ENCODE peak calls at places on chromosomes 5 and 9, in six cellular contexts. F, S, L, V, B and C are unnamed samples.

GRCh38 chr5:77867194-77867691 is 91.1 kb upstream of the TBCA start:
- DNase-seq in F (no peak), V (no peak), B (no peak), L (peak; percentile 32), S (no peak), C (no peak)

GRCh38 chr5:6684075-6684474 is 29.2 kb upstream of the TENT4A start:
- DNase-seq in F (no peak), S (no peak), V (no peak), B (no peak), L (no peak), C (no peak)

GRCh38 chr5:168734657-168735344 is 155.6 kb upstream of the PANK3 start:
- DNase-seq in V (peak; percentile 50), S (no peak), L (peak; percentile 11), F (peak; percentile 38), B (no peak), C (peak; percentile 91)

GRCh38 chr5:10528827-10529226 is 35.0 kb upstream of the ANKRD33B start:
- DNase-seq in B (no peak), S (no peak), V (no peak), L (no peak), F (no peak), C (no peak)

GRCh38 chr5:158538506-158539074 is 561.1 kb downstream of the EBF1 start:
- DNase-seq in S (peak; percentile 49), L (no peak), B (no peak), F (no peak), V (no peak), C (no peak)

GRCh38 chr5:112208699-112209615 is 210.1 kb downstream of the EPB41L4A start:
- DNase-seq in V (no peak), L (peak; percentile 4), F (no peak), S (no peak), B (no peak), C (no peak)

GRCh38 chr5:39466804-39467203 is 42.0 kb upstream of the DAB2 start:
- DNase-seq in S (no peak), L (no peak), V (no peak), F (no peak), B (no peak), C (no peak)

GRCh38 chr5:91955610-91956009 is 572.5 kb upstream of the ARRDC3 start:
- DNase-seq in B (no peak), F (peak; percentile 32), V (no peak), L (no peak), S (no peak), C (no peak)

GRCh38 chr9:20616808-20617207 is 5.5 kb downstream of the MLLT3 start:
- DNase-seq in L (no peak), B (no peak), V (no peak), F (no peak), S (no peak), C (no peak)

GRCh38 chr5:154174091-154174490 is 16.4 kb upstream of the GALNT10 start:
- DNase-seq in B (no peak), L (no peak), S (no peak), V (no peak), F (no peak), C (no peak)

GRCh38 chr5:150628936-150629485 is 11.4 kb upstream of the SYNPO start:
- DNase-seq in S (no peak), F (no peak), B (no peak), L (no peak), V (no peak), C (no peak)

GRCh38 chr9:130417602-130418001 is 27.2 kb upstream of the ASS1 start:
- DNase-seq in S (no peak), F (no peak), L (no peak), V (no peak), B (no peak), C (no peak)

GRCh38 chr5:137137013-137137632 is 362.0 kb downstream of the SPOCK1 start:
- DNase-seq in S (no peak), F (no peak), V (no peak), L (no peak), B (no peak), C (peak; percentile 41)

GRCh38 chr9:135023389-135023788 is 64.1 kb upstream of the OLFM1 start:
- DNase-seq in B (no peak), S (no peak), L (no peak), F (no peak), V (no peak), C (no peak)

GRCh38 chr5:34854459-34855174 is 15.7 kb downstream of the TTC23L start:
- DNase-seq in F (no peak), S (no peak), V (no peak), L (no peak), B (no peak), C (no peak)

GRCh38 chr9:102714184-102714583 is 280.9 kb upstream of the CYLC2 start:
- DNase-seq in V (no peak), S (no peak), L (no peak), B (no peak), F (no peak), C (no peak)

GRCh38 chr9:13429271-13429670 is 149.8 kb upstream of the MPDZ start:
- DNase-seq in S (no peak), B (no peak), F (no peak), L (no peak), V (no peak), C (no peak)
- H3K27ac ChIP-seq in S (no peak overlapping the region), B (no peak overlapping the region), F (no peak overlapping the region), L (no peak overlapping the region), V (no peak overlapping the region), C (no peak overlapping the region)

DNA sequence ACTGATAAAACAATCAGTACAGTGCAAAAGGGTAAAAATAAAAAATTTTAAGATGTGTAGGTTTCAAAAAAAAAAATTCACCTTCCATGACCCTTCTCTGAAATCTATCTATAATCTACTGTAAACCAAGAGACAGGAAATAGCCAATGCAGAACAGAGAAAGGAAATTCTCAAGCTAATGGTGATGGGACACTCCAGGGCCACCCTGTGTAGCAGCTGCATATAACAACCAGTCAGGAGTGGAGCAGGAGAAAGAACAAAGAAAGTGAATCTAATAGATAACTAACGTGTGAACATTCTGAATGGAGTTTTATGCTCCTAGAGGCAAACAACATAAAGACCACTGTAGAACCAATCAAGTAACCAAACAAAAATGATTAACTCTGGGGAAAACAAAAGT is 16.6 kb downstream of the SPTLC1 start:
- DNase-seq in B (no peak), L (no peak), F (no peak), V (no peak), S (no peak), C (no peak)
- H3K4me3 ChIP-seq in B (no peak overlapping the region), L (no peak overlapping the region), F (no peak overlapping the region), V (no peak overlapping the region), S (no peak overlapping the region), C (no peak overlapping the region)

DNA sequence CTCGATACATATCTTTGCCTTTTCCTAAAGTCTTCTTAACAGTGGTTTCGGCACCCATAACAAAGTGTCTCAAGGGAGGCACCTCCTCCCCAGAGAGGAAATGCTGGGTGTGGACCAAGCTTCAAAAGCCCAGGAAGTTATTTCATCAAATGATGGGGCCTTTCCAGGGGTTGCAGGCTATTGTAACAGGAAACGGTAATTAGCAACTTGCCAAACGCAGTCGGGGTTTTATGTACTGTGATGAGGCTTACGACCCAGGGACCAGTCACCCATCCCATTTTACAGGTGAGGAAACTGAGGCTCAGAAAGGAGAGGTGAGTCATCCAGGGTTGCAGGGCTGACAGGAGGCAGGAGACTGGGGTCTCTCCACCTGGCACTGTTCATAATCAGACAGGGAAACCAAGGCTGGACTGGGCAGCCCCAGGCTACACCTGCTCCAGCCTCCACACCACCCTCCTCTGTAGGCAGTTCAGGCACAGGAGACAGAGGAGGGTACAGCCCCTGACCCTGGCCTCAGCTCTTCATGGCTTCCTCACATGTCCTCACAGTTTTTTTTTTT is 30.0 kb upstream of the SUSD3 start:
- DNase-seq in S (peak; percentile 72), F (no peak), B (peak; percentile 91), L (no peak), V (no peak), C (no peak)
- H3K27ac ChIP-seq in S (no peak overlapping the region), F (no peak overlapping the region), B (peak overlapping the region; percentile 91), L (no peak overlapping the region), V (no peak overlapping the region), C (no peak overlapping the region)

GRCh38 chr9:137787786-137788505 is 89.6 kb upstream of the CACNA1B start:
- DNase-seq in V (no peak), F (no peak), L (no peak), B (no peak), S (no peak), C (no peak)
- H3K4me3 ChIP-seq in V (no peak overlapping the region), F (no peak overlapping the region), L (no peak overlapping the region), B (no peak overlapping the region), S (no peak overlapping the region), C (no peak overlapping the region)

GRCh38 chr9:111502506-111502905 is 18.3 kb upstream of the ECPAS start:
- DNase-seq in S (no peak), V (no peak), F (peak; percentile 44), B (no peak), L (no peak), C (no peak)

GRCh38 chr9:111501648-111502047 is 17.5 kb upstream of the ECPAS start:
- DNase-seq in F (no peak), L (no peak), S (no peak), V (no peak), B (no peak), C (no peak)

GRCh38 chr9:111501005-111501562 is 16.9 kb upstream of the ECPAS start:
- DNase-seq in L (no peak), B (no peak), S (no peak), V (no peak), F (no peak), C (no peak)
- H3K27ac ChIP-seq in L (no peak overlapping the region), B (no peak overlapping the region), S (no peak overlapping the region), V (no peak overlapping the region), F (no peak overlapping the region), C (no peak overlapping the region)

DNA sequence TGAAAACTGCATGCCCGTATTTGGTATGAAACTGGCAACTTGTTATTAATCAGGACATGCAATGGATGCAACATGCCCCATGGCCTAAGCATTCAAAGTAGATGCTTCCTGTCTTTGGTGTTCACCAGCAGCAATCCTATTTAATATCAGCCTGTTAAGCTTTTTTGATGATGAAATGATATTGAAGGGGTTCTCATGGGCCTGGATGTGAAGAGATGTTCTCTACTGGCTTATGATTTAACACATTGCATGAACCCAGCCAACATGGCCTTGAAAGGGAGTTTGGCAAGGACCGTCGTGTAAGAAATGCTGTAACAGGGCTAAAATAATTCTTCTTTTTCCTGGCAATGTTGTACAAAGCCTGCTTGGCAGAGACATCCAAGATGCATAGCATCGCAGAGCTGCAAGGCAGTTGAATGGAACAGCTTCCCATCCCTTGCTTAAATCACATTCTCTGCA is 111.2 kb downstream of the SMARCA2 start:
- DNase-seq in V (peak; percentile 69), B (no peak), F (no peak), L (peak; percentile 9), S (no peak), C (no peak)
- H3K4me3 ChIP-seq in V (no peak overlapping the region), B (no peak overlapping the region), F (no peak overlapping the region), L (no peak overlapping the region), S (no peak overlapping the region), C (peak overlapping the region; percentile 54)

DNA sequence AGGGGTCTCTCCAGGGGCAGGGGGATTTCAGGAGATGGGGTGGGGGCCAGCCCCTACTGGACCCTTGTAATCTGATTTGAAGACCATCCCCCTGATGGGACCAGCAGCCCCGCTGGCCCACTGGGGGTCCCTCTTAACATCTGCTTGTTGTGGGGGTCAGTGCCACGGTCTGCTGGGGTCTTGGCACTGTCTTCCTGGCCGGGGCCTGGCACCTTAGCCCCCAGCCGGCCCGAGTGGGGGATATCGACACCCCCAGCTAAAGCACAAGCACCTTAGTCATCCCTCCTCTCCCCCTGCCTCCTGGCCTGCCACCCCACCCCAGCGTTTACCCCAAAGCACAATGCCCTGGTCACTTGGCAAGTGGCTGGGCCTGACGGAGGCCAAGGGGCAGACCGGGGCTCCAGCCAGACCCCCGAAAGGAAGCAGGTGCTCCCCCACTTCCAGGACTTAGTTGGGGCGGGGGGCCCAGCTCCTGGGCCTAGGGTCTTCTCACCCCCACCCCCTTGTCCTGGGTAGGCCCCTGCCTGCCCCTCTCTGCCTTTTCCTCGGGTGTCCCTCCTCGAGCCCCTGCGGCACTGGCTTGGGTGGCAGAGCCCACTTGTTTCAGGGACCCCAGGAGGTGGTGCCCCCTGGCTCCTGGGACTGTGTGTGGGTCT is 1.4 kb upstream of the NFX1 start:
- DNase-seq in B (no peak), L (no peak), S (no peak), F (peak; percentile 15), V (peak; percentile 26), C (peak; percentile 77)
- H3K27ac ChIP-seq in B (peak overlapping the region; percentile 98), L (peak overlapping the region; percentile 84), S (peak overlapping the region; percentile 95), F (peak overlapping the region; percentile 98), V (peak overlapping the region; percentile 92), C (peak overlapping the region; percentile 97)